ENCODE peak calls at places on chromosomes 4 and X, in seven cellular contexts. Z, S, W, B, X, E and L are unnamed samples.

GRCh38 chrX:110320588-110320987 is 2.7 kb upstream of the AMMECR1 start:
- DNase-seq in B (no peak), Z (no peak), E (no peak), S (no peak), W (no peak), X (no peak), L (no peak)

GRCh38 chr4:52126946-52127345 is 75.8 kb downstream of the SPATA18 start:
- DNase-seq in W (no peak), S (no peak), Z (no peak), E (no peak), X (no peak), B (no peak), L (no peak)

GRCh38 chrX:12974797-12975669 is at the start of gene TMSB4X:
- DNase-seq in E (no peak), S (peak), B (peak), W (peak), X (peak), Z (peak), L (peak)

GRCh38 chr4:102449751-102450352 is 51.3 kb upstream of the NFKB1 start:
- DNase-seq in W (no peak), X (peak), Z (peak), B (peak), S (peak), E (no peak), L (peak)

GRCh38 chrX:19577181-19577810 is 62.0 kb upstream of the MAP3K15 start:
- DNase-seq in B (no peak), W (no peak), Z (no peak), S (no peak), X (no peak), E (no peak), L (no peak)

GRCh38 chr4:8191136-8191747 is 7.8 kb upstream of the SH3TC1 start:
- DNase-seq in B (no peak), W (peak), Z (no peak), E (no peak), X (peak), S (no peak), L (no peak)

GRCh38 chr4:3307891-3308575 is 15.2 kb downstream of the RGS12 start:
- DNase-seq in X (no peak), S (no peak), B (no peak), E (no peak), W (no peak), Z (no peak), L (no peak)

GRCh38 chrX:30693999-30694650 is 40.9 kb downstream of the GK start:
- DNase-seq in Z (no peak), S (no peak), B (no peak), X (no peak), E (no peak), W (no peak), L (no peak)

GRCh38 chr4:109432676-109433075 is 939 bp upstream of the SEC24B start:
- DNase-seq in E (no peak), W (no peak), Z (no peak), X (no peak), S (no peak), B (no peak), L (no peak)

GRCh38 chr4:161522031-161522430 is 641.8 kb downstream of the FSTL5 start:
- DNase-seq in S (no peak), E (no peak), Z (peak), W (no peak), X (no peak), B (no peak), L (peak)

GRCh38 chr4:71202703-71203102 is 136.1 kb upstream of the SLC4A4 start:
- DNase-seq in B (no peak), E (no peak), W (no peak), X (no peak), Z (no peak), S (no peak), L (no peak)

GRCh38 chrX:39827959-39828358 is 269.8 kb downstream of the BCOR start:
- DNase-seq in W (no peak), X (no peak), S (no peak), B (no peak), E (no peak), Z (no peak), L (no peak)

GRCh38 chr4:109359040-109359646 is 56.7 kb upstream of the COL25A1 start:
- DNase-seq in X (no peak), S (no peak), B (no peak), W (no peak), E (no peak), Z (no peak), L (no peak)

GRCh38 chr4:77092832-77093800 is 17.3 kb upstream of the CCNI start:
- DNase-seq in Z (no peak), B (no peak), S (no peak), W (no peak), E (no peak), X (no peak), L (no peak)

GRCh38 chrX:14864626-14865025 is 8.2 kb downstream of the FANCB start:
- DNase-seq in E (no peak), B (no peak), X (no peak), W (no peak), S (no peak), Z (no peak), L (no peak)

GRCh38 chrX:67563469-67564448 is 19.9 kb downstream of the AR start:
- DNase-seq in W (no peak), B (no peak), Z (no peak), E (no peak), S (no peak), X (no peak), L (no peak)

GRCh38 chr4:40828661-40829060 is 78.9 kb downstream of the NSUN7 start:
- DNase-seq in S (no peak), X (no peak), Z (no peak), W (no peak), E (no peak), B (no peak), L (no peak)

GRCh38 chr4:15779789-15780188 is 1.7 kb downstream of the CD38 start:
- DNase-seq in E (no peak), S (no peak), X (no peak), Z (no peak), W (no peak), B (no peak), L (no peak)

GRCh38 chr4:185394568-185395254 is 1.0 kb downstream of the LRP2BP start:
- DNase-seq in Z (no peak), W (no peak), E (no peak), S (no peak), X (peak), B (no peak), L (no peak)

GRCh38 chr4:177339794-177340374 is 30.2 kb downstream of the NEIL3 start:
- DNase-seq in E (no peak), X (no peak), Z (peak), S (no peak), W (no peak), B (no peak), L (no peak)

GRCh38 chrX:49106930-49107329 is 16.6 kb downstream of the GPKOW start:
- DNase-seq in Z (no peak), B (peak), E (no peak), W (no peak), X (peak), S (no peak), L (no peak)

GRCh38 chr4:156029691-156030090 is 76.0 kb upstream of the CTSO start:
- DNase-seq in W (no peak), B (no peak), X (no peak), Z (no peak), E (no peak), S (no peak), L (no peak)